ENCODE peak calls at places on chromosomes 4 and X, in eight cellular contexts. One of them, this sample, is unnamed.

GRCh38 chrX:72020788-72021187 is 110.1 kb downstream of the NHSL2 start:
- DNase-seq in germinal center: no peak
- DNase-seq in HT-29: no peak
- DNase-seq in endothelial cell: no peak
- DNase-seq in colonic mucosa: no peak
- DNase-seq in midbrain: no peak
- DNase-seq in HS-5: no peak
- DNase-seq in M059J: no peak
- DNase-seq in this sample: no peak

GRCh38 chr4:165096776-165097175 is 15.9 kb downstream of the TMEM192 start:
- DNase-seq in germinal center: peak; percentile 11
- DNase-seq in HT-29: peak; percentile 3
- DNase-seq in endothelial cell: no peak
- DNase-seq in colonic mucosa: no peak
- DNase-seq in midbrain: peak; percentile 13
- DNase-seq in HS-5: no peak
- DNase-seq in M059J: peak; percentile 6
- DNase-seq in this sample: no peak

GRCh38 chrX:52867610-52868348 is at the start of gene XAGE3:
- DNase-seq in germinal center: no peak
- DNase-seq in HT-29: no peak
- DNase-seq in endothelial cell: no peak
- DNase-seq in colonic mucosa: no peak
- DNase-seq in midbrain: no peak
- DNase-seq in HS-5: no peak
- DNase-seq in M059J: no peak
- DNase-seq in this sample: no peak

GRCh38 chr4:1208266-1208961 is 36.0 kb upstream of the SPON2 start:
- DNase-seq in germinal center: no peak
- DNase-seq in HT-29: no peak
- DNase-seq in endothelial cell: no peak
- DNase-seq in colonic mucosa: no peak
- DNase-seq in midbrain: no peak
- DNase-seq in HS-5: no peak
- DNase-seq in M059J: no peak
- DNase-seq in this sample: no peak

GRCh38 chr4:22348410-22348809 is 167.5 kb downstream of the ADGRA3 start:
- DNase-seq in germinal center: no peak
- DNase-seq in HT-29: no peak
- DNase-seq in endothelial cell: no peak
- DNase-seq in colonic mucosa: no peak
- DNase-seq in midbrain: no peak
- DNase-seq in HS-5: no peak
- DNase-seq in M059J: no peak
- DNase-seq in this sample: no peak

GRCh38 chr4:121633642-121634041 is 63.1 kb downstream of the ANXA5 start:
- DNase-seq in germinal center: no peak
- DNase-seq in HT-29: no peak
- DNase-seq in endothelial cell: peak; percentile 5
- DNase-seq in colonic mucosa: no peak
- DNase-seq in midbrain: no peak
- DNase-seq in HS-5: no peak
- DNase-seq in M059J: peak; percentile 2
- DNase-seq in this sample: no peak

GRCh38 chr4:169236901-169237626 is 33.7 kb downstream of the SH3RF1 start:
- DNase-seq in germinal center: no peak
- DNase-seq in HT-29: no peak
- DNase-seq in endothelial cell: no peak
- DNase-seq in colonic mucosa: no peak
- DNase-seq in midbrain: peak; percentile 42
- DNase-seq in HS-5: no peak
- DNase-seq in M059J: no peak
- DNase-seq in this sample: no peak

GRCh38 chr4:6033381-6033780 is 15.2 kb upstream of the C4orf50 start:
- DNase-seq in germinal center: no peak
- DNase-seq in HT-29: no peak
- DNase-seq in endothelial cell: no peak
- DNase-seq in colonic mucosa: no peak
- DNase-seq in midbrain: no peak
- DNase-seq in HS-5: no peak
- DNase-seq in M059J: no peak
- DNase-seq in this sample: no peak

GRCh38 chrX:17412692-17413091 is 37.7 kb downstream of the NHS start:
- DNase-seq in germinal center: no peak
- DNase-seq in HT-29: peak; percentile 59
- DNase-seq in endothelial cell: no peak
- DNase-seq in colonic mucosa: no peak
- DNase-seq in midbrain: no peak
- DNase-seq in HS-5: peak; percentile 79
- DNase-seq in M059J: peak; percentile 86
- DNase-seq in this sample: peak; percentile 75

GRCh38 chrX:72245461-72246089 is 6.7 kb upstream of the ERCC6L start:
- DNase-seq in germinal center: peak; percentile 36
- DNase-seq in HT-29: peak; percentile 82
- DNase-seq in endothelial cell: peak; percentile 62
- DNase-seq in colonic mucosa: peak; percentile 79
- DNase-seq in midbrain: peak; percentile 45
- DNase-seq in HS-5: no peak
- DNase-seq in M059J: peak; percentile 72
- DNase-seq in this sample: no peak

GRCh38 chrX:10051866-10052265 is 84.7 kb downstream of the CLDN34 start:
- DNase-seq in germinal center: no peak
- DNase-seq in HT-29: no peak
- DNase-seq in endothelial cell: no peak
- DNase-seq in colonic mucosa: no peak
- DNase-seq in midbrain: no peak
- DNase-seq in HS-5: no peak
- DNase-seq in M059J: no peak
- DNase-seq in this sample: peak; percentile 28

GRCh38 chr4:180134116-180134866 is 2108.9 kb upstream of the TENM3 start:
- DNase-seq in germinal center: no peak
- DNase-seq in HT-29: no peak
- DNase-seq in endothelial cell: peak; percentile 26
- DNase-seq in colonic mucosa: peak; percentile 33
- DNase-seq in midbrain: no peak
- DNase-seq in HS-5: no peak
- DNase-seq in M059J: no peak
- DNase-seq in this sample: peak; percentile 26

GRCh38 chr4:122458625-122459024 is 2.1 kb upstream of the IL2 start:
- DNase-seq in germinal center: no peak
- DNase-seq in HT-29: peak; percentile 19
- DNase-seq in endothelial cell: no peak
- DNase-seq in colonic mucosa: no peak
- DNase-seq in midbrain: no peak
- DNase-seq in HS-5: no peak
- DNase-seq in M059J: peak; percentile 61
- DNase-seq in this sample: no peak

GRCh38 chr4:118224239-118224829 is 128.5 kb downstream of the PRSS12 start:
- DNase-seq in germinal center: no peak
- DNase-seq in HT-29: peak; percentile 59
- DNase-seq in endothelial cell: no peak
- DNase-seq in colonic mucosa: no peak
- DNase-seq in midbrain: peak; percentile 59
- DNase-seq in HS-5: peak; percentile 41
- DNase-seq in M059J: peak; percentile 57
- DNase-seq in this sample: peak; percentile 9

GRCh38 chr4:158810487-158811215 is 41.8 kb downstream of the FNIP2 start:
- DNase-seq in germinal center: no peak
- DNase-seq in HT-29: peak; percentile 68
- DNase-seq in endothelial cell: no peak
- DNase-seq in colonic mucosa: peak; percentile 72
- DNase-seq in midbrain: no peak
- DNase-seq in HS-5: peak; percentile 81
- DNase-seq in M059J: peak; percentile 96
- DNase-seq in this sample: no peak

GRCh38 chrX:107731831-107732502 is 43.6 kb downstream of the TSC22D3 start:
- DNase-seq in germinal center: no peak
- DNase-seq in HT-29: peak; percentile 93
- DNase-seq in endothelial cell: no peak
- DNase-seq in colonic mucosa: peak; percentile 81
- DNase-seq in midbrain: peak; percentile 69
- DNase-seq in HS-5: no peak
- DNase-seq in M059J: peak; percentile 94
- DNase-seq in this sample: no peak

GRCh38 chr4:109472343-109472761 is 38.7 kb downstream of the SEC24B start:
- DNase-seq in germinal center: no peak
- DNase-seq in HT-29: peak; percentile 30
- DNase-seq in endothelial cell: no peak
- DNase-seq in colonic mucosa: no peak
- DNase-seq in midbrain: no peak
- DNase-seq in HS-5: peak; percentile 13
- DNase-seq in M059J: peak; percentile 86
- DNase-seq in this sample: peak; percentile 41

GRCh38 chrX:74119016-74119910 is 184.7 kb upstream of the ZCCHC13 start:
- DNase-seq in germinal center: no peak
- DNase-seq in HT-29: no peak
- DNase-seq in endothelial cell: no peak
- DNase-seq in colonic mucosa: no peak
- DNase-seq in midbrain: no peak
- DNase-seq in HS-5: peak; percentile 5
- DNase-seq in M059J: peak; percentile 90
- DNase-seq in this sample: peak; percentile 48

GRCh38 chrX:69032601-69033000 is 132.7 kb downstream of the PJA1 start:
- DNase-seq in germinal center: no peak
- DNase-seq in HT-29: peak; percentile 76
- DNase-seq in endothelial cell: no peak
- DNase-seq in colonic mucosa: no peak
- DNase-seq in midbrain: no peak
- DNase-seq in HS-5: no peak
- DNase-seq in M059J: peak; percentile 88
- DNase-seq in this sample: peak; percentile 83

GRCh38 chrX:49884290-49884862 is 5.1 kb downstream of the USP27X start:
- DNase-seq in germinal center: peak; percentile 27
- DNase-seq in HT-29: peak; percentile 84
- DNase-seq in endothelial cell: peak; percentile 70
- DNase-seq in colonic mucosa: peak; percentile 71
- DNase-seq in midbrain: peak; percentile 6
- DNase-seq in HS-5: no peak
- DNase-seq in M059J: peak; percentile 56
- DNase-seq in this sample: no peak

GRCh38 chr4:93828830-93829530 is 427 bp downstream of the ATOH1 start:
- DNase-seq in germinal center: no peak
- DNase-seq in HT-29: peak; percentile 27
- DNase-seq in endothelial cell: peak; percentile 22
- DNase-seq in colonic mucosa: peak; percentile 53
- DNase-seq in midbrain: no peak
- DNase-seq in HS-5: no peak
- DNase-seq in M059J: peak; percentile 2
- DNase-seq in this sample: no peak

GRCh38 chr4:5003372-5003857 is 15.8 kb downstream of the CYTL1 start:
- DNase-seq in germinal center: no peak
- DNase-seq in HT-29: no peak
- DNase-seq in endothelial cell: no peak
- DNase-seq in colonic mucosa: no peak
- DNase-seq in midbrain: no peak
- DNase-seq in HS-5: no peak
- DNase-seq in M059J: no peak
- DNase-seq in this sample: no peak

GRCh38 chr4:87014284-87014782 is 79.5 kb downstream of the AFF1 start:
- DNase-seq in germinal center: no peak
- DNase-seq in HT-29: peak; percentile 19
- DNase-seq in endothelial cell: no peak
- DNase-seq in colonic mucosa: no peak
- DNase-seq in midbrain: no peak
- DNase-seq in HS-5: no peak
- DNase-seq in M059J: peak; percentile 10
- DNase-seq in this sample: no peak

GRCh38 chr4:180665994-180666818 is 1577.0 kb upstream of the TENM3 start:
- DNase-seq in germinal center: peak; percentile 3
- DNase-seq in HT-29: peak; percentile 27
- DNase-seq in endothelial cell: peak; percentile 65
- DNase-seq in colonic mucosa: peak; percentile 24
- DNase-seq in midbrain: peak; percentile 58
- DNase-seq in HS-5: peak; percentile 33
- DNase-seq in M059J: peak; percentile 53
- DNase-seq in this sample: no peak

GRCh38 chr4:124304936-124305335 is 407.6 kb downstream of the ANKRD50 start:
- DNase-seq in germinal center: no peak
- DNase-seq in HT-29: no peak
- DNase-seq in endothelial cell: no peak
- DNase-seq in colonic mucosa: no peak
- DNase-seq in midbrain: no peak
- DNase-seq in HS-5: no peak
- DNase-seq in M059J: no peak
- DNase-seq in this sample: no peak

GRCh38 chr4:101157415-101158135 is 189.8 kb downstream of the PPP3CA start:
- DNase-seq in germinal center: no peak
- DNase-seq in HT-29: no peak
- DNase-seq in endothelial cell: no peak
- DNase-seq in colonic mucosa: no peak
- DNase-seq in midbrain: no peak
- DNase-seq in HS-5: no peak
- DNase-seq in M059J: no peak
- DNase-seq in this sample: no peak

GRCh38 chr4:168654206-168655174 is 157.6 kb downstream of the PALLD start:
- DNase-seq in germinal center: no peak
- DNase-seq in HT-29: no peak
- DNase-seq in endothelial cell: no peak
- DNase-seq in colonic mucosa: peak; percentile 88
- DNase-seq in midbrain: no peak
- DNase-seq in HS-5: no peak
- DNase-seq in M059J: no peak
- DNase-seq in this sample: no peak

GRCh38 chrX:19776753-19777152 is 110.6 kb downstream of the SH3KBP1 start:
- DNase-seq in germinal center: no peak
- DNase-seq in HT-29: no peak
- DNase-seq in endothelial cell: no peak
- DNase-seq in colonic mucosa: no peak
- DNase-seq in midbrain: no peak
- DNase-seq in HS-5: no peak
- DNase-seq in M059J: no peak
- DNase-seq in this sample: no peak

GRCh38 chr4:164197556-164197955 is 556.4 kb upstream of the SMIM31 start:
- DNase-seq in germinal center: no peak
- DNase-seq in HT-29: no peak
- DNase-seq in endothelial cell: no peak
- DNase-seq in colonic mucosa: no peak
- DNase-seq in midbrain: no peak
- DNase-seq in HS-5: no peak
- DNase-seq in M059J: no peak
- DNase-seq in this sample: no peak

GRCh38 chr4:10552591-10553280 is 95.5 kb upstream of the ZNF518B start:
- DNase-seq in germinal center: no peak
- DNase-seq in HT-29: no peak
- DNase-seq in endothelial cell: no peak
- DNase-seq in colonic mucosa: no peak
- DNase-seq in midbrain: no peak
- DNase-seq in HS-5: no peak
- DNase-seq in M059J: no peak
- DNase-seq in this sample: no peak

GRCh38 chrX:39955621-39956020 is 142.1 kb downstream of the BCOR start:
- DNase-seq in germinal center: peak; percentile 28
- DNase-seq in HT-29: no peak
- DNase-seq in endothelial cell: no peak
- DNase-seq in colonic mucosa: no peak
- DNase-seq in midbrain: no peak
- DNase-seq in HS-5: no peak
- DNase-seq in M059J: peak; percentile 19
- DNase-seq in this sample: no peak

GRCh38 chr4:742742-743311 is 37.2 kb downstream of the PCGF3 start:
- DNase-seq in germinal center: peak; percentile 88
- DNase-seq in HT-29: peak; percentile 64
- DNase-seq in endothelial cell: peak; percentile 82
- DNase-seq in colonic mucosa: peak; percentile 77
- DNase-seq in midbrain: peak; percentile 36
- DNase-seq in HS-5: no peak
- DNase-seq in M059J: peak; percentile 35
- DNase-seq in this sample: no peak

GRCh38 chrX:82342531-82342930 is 1140.6 kb downstream of the SH3BGRL start:
- DNase-seq in germinal center: no peak
- DNase-seq in HT-29: no peak
- DNase-seq in endothelial cell: no peak
- DNase-seq in colonic mucosa: no peak
- DNase-seq in midbrain: no peak
- DNase-seq in HS-5: no peak
- DNase-seq in M059J: no peak
- DNase-seq in this sample: no peak

This sample was measured in keratinocyte.